ENCODE peak calls at places on chromosomes 6 and 20, in seven cellular contexts. One of them, this sample, is unnamed.

GRCh38 chr6:114084327-114084890 is 113.5 kb upstream of the HDAC2 start:
- DNase-seq in HCT116: no peak
- DNase-seq in foreskin keratinocyte: no peak
- DNase-seq in nephron progenitor cell: no peak
- DNase-seq in choroid plexus epithelial cell: no peak
- DNase-seq in astrocyte of the spinal cord: peak
- DNase-seq in stomach: no peak
- DNase-seq in this sample: no peak

GRCh38 chr20:17857639-17858449 is 110.8 kb downstream of the SNX5 start:
- DNase-seq in HCT116: no peak
- DNase-seq in foreskin keratinocyte: peak
- DNase-seq in nephron progenitor cell: no peak
- DNase-seq in choroid plexus epithelial cell: no peak
- DNase-seq in astrocyte of the spinal cord: no peak
- DNase-seq in stomach: no peak
- DNase-seq in this sample: no peak

GRCh38 chr6:150632785-150633465 is 33.2 kb downstream of the PLEKHG1 start:
- DNase-seq in HCT116: no peak
- DNase-seq in foreskin keratinocyte: no peak
- DNase-seq in nephron progenitor cell: no peak
- DNase-seq in choroid plexus epithelial cell: no peak
- DNase-seq in astrocyte of the spinal cord: no peak
- DNase-seq in stomach: no peak
- DNase-seq in this sample: no peak

GRCh38 chr6:113802779-113803178 is 54.4 kb upstream of the MARCKS start:
- DNase-seq in HCT116: no peak
- DNase-seq in foreskin keratinocyte: no peak
- DNase-seq in nephron progenitor cell: no peak
- DNase-seq in choroid plexus epithelial cell: no peak
- DNase-seq in astrocyte of the spinal cord: no peak
- DNase-seq in stomach: no peak
- DNase-seq in this sample: no peak

GRCh38 chr20:58829531-58829941 is 21.2 kb downstream of the GNAS-AS1 start:
- DNase-seq in HCT116: no peak
- DNase-seq in foreskin keratinocyte: no peak
- DNase-seq in nephron progenitor cell: no peak
- DNase-seq in choroid plexus epithelial cell: peak
- DNase-seq in astrocyte of the spinal cord: peak
- DNase-seq in stomach: no peak
- DNase-seq in this sample: no peak

GRCh38 chr6:19836799-19837510 is at the start of gene ID4:
- DNase-seq in HCT116: no peak
- DNase-seq in foreskin keratinocyte: no peak
- DNase-seq in nephron progenitor cell: peak
- DNase-seq in choroid plexus epithelial cell: peak
- DNase-seq in astrocyte of the spinal cord: peak
- DNase-seq in stomach: peak
- DNase-seq in this sample: peak

GRCh38 chr6:30061766-30062458 is 847 bp downstream of the POLR1H start:
- DNase-seq in HCT116: no peak
- DNase-seq in foreskin keratinocyte: no peak
- DNase-seq in nephron progenitor cell: peak
- DNase-seq in choroid plexus epithelial cell: peak
- DNase-seq in astrocyte of the spinal cord: peak
- DNase-seq in stomach: peak
- DNase-seq in this sample: no peak

GRCh38 chr6:51995214-51995735 is 92.1 kb downstream of the PKHD1 start:
- DNase-seq in HCT116: no peak
- DNase-seq in foreskin keratinocyte: no peak
- DNase-seq in nephron progenitor cell: no peak
- DNase-seq in choroid plexus epithelial cell: no peak
- DNase-seq in astrocyte of the spinal cord: no peak
- DNase-seq in stomach: no peak
- DNase-seq in this sample: no peak

GRCh38 chr6:13528232-13528631 is 40.8 kb upstream of the GFOD1 start:
- DNase-seq in HCT116: no peak
- DNase-seq in foreskin keratinocyte: no peak
- DNase-seq in nephron progenitor cell: no peak
- DNase-seq in choroid plexus epithelial cell: peak
- DNase-seq in astrocyte of the spinal cord: no peak
- DNase-seq in stomach: no peak
- DNase-seq in this sample: no peak
- TF ChIP-seq CTCF in HCT116: no peak
- TF ChIP-seq CTCF in foreskin keratinocyte: peak
- TF ChIP-seq CTCF in nephron progenitor cell: no peak
- TF ChIP-seq CTCF in choroid plexus epithelial cell: peak
- TF ChIP-seq CTCF in astrocyte of the spinal cord: no peak
- TF ChIP-seq CTCF in stomach: no peak
- TF ChIP-seq CTCF in this sample: no peak

DNA sequence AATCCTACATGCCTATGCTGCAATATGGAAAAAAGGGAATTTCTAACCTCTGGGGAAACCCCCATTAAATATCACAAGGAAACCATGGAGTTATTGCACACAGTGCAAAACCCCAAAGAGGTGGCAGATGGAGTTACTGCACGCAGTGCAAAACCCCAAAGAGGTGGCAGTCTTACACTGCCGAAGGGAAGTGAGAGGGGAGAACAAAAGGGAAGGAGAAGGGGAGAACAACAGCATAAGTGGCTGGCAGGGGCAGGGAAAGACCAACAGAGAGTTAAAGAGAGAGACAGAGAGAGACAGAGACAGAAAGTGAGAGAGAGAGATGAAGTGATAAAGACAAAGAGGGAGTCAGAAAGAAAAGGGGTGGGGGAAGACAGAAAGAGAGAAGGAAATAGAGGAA is 43.8 kb upstream of the EIF2S2 start:
- DNase-seq in HCT116: no peak
- DNase-seq in foreskin keratinocyte: no peak
- DNase-seq in nephron progenitor cell: no peak
- DNase-seq in choroid plexus epithelial cell: no peak
- DNase-seq in astrocyte of the spinal cord: no peak
- DNase-seq in stomach: no peak
- DNase-seq in this sample: no peak
- TF ChIP-seq CTCF in HCT116: no peak
- TF ChIP-seq CTCF in foreskin keratinocyte: no peak
- TF ChIP-seq CTCF in nephron progenitor cell: no peak
- TF ChIP-seq CTCF in choroid plexus epithelial cell: no peak
- TF ChIP-seq CTCF in astrocyte of the spinal cord: no peak
- TF ChIP-seq CTCF in stomach: no peak
- TF ChIP-seq CTCF in this sample: no peak

DNA sequence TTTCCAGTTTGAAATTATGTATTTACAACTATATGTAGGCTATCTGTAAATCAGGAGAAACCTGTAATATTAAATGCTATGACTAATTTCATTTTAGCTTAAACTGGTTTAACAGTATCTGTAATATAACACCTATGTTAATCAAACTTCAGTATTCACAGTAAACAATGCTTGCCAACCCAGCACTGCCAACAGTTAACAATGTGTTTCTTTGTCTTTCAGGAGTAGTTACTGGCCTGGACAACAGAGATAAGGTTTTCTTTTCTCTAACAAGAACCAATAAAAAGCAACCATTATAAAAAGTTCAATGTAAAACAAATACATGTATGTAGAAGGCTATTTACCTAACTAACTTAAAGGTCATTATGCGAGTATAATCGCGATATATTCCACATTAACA is 158.8 kb downstream of the CDK19 start:
- DNase-seq in HCT116: no peak
- DNase-seq in foreskin keratinocyte: no peak
- DNase-seq in nephron progenitor cell: no peak
- DNase-seq in choroid plexus epithelial cell: no peak
- DNase-seq in astrocyte of the spinal cord: no peak
- DNase-seq in stomach: peak
- DNase-seq in this sample: no peak
- TF ChIP-seq CTCF in HCT116: no peak
- TF ChIP-seq CTCF in foreskin keratinocyte: no peak
- TF ChIP-seq CTCF in nephron progenitor cell: no peak
- TF ChIP-seq CTCF in choroid plexus epithelial cell: no peak
- TF ChIP-seq CTCF in astrocyte of the spinal cord: no peak
- TF ChIP-seq CTCF in stomach: no peak
- TF ChIP-seq CTCF in this sample: no peak

DNA sequence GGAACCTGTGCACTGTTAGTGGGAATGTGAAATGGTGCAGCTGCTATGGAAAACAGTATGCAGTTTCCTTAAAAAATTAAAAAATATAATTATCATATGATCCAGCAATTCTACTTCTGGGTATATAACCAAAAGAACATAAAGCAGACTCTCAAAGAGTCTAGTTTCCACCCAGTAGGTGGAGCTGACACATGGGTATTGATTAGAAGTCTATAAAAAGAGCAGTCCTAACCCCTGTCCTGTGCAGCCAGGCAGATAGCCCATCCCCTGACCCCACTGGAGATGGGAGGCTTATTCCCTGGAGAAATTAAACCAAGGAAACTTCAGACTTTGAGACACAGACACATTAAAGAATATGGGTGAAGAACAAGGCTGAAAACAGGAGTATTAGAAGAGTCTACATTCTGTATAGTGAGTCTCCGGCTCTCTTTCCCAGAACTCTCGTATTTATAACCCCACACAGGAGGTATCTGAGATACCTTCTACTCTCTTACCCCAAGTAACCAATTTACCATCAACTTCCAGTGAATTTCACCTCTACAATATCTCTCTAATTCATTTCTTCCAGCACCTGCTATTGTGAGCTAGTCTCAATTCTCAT is 92.3 kb downstream of the SEL1L2 start:
- DNase-seq in HCT116: peak
- DNase-seq in foreskin keratinocyte: no peak
- DNase-seq in nephron progenitor cell: no peak
- DNase-seq in choroid plexus epithelial cell: no peak
- DNase-seq in astrocyte of the spinal cord: no peak
- DNase-seq in stomach: no peak
- DNase-seq in this sample: no peak
- TF ChIP-seq CTCF in HCT116: peak
- TF ChIP-seq CTCF in foreskin keratinocyte: peak
- TF ChIP-seq CTCF in nephron progenitor cell: no peak
- TF ChIP-seq CTCF in choroid plexus epithelial cell: no peak
- TF ChIP-seq CTCF in astrocyte of the spinal cord: no peak
- TF ChIP-seq CTCF in stomach: no peak
- TF ChIP-seq CTCF in this sample: no peak

GRCh38 chr6:41553405-41553999 is 7.3 kb downstream of the FOXP4 start:
- DNase-seq in HCT116: no peak
- DNase-seq in foreskin keratinocyte: no peak
- DNase-seq in nephron progenitor cell: no peak
- DNase-seq in choroid plexus epithelial cell: no peak
- DNase-seq in astrocyte of the spinal cord: no peak
- DNase-seq in stomach: no peak
- DNase-seq in this sample: no peak

GRCh38 chr6:41555326-41556300 is 9.4 kb downstream of the FOXP4 start:
- DNase-seq in HCT116: no peak
- DNase-seq in foreskin keratinocyte: no peak
- DNase-seq in nephron progenitor cell: no peak
- DNase-seq in choroid plexus epithelial cell: no peak
- DNase-seq in astrocyte of the spinal cord: no peak
- DNase-seq in stomach: no peak
- DNase-seq in this sample: no peak

GRCh38 chr6:41551086-41551702 is 5.0 kb downstream of the FOXP4 start:
- DNase-seq in HCT116: no peak
- DNase-seq in foreskin keratinocyte: no peak
- DNase-seq in nephron progenitor cell: no peak
- DNase-seq in choroid plexus epithelial cell: no peak
- DNase-seq in astrocyte of the spinal cord: no peak
- DNase-seq in stomach: peak
- DNase-seq in this sample: no peak

GRCh38 chr6:41551857-41552256 is 5.7 kb downstream of the FOXP4 start:
- DNase-seq in HCT116: no peak
- DNase-seq in foreskin keratinocyte: no peak
- DNase-seq in nephron progenitor cell: no peak
- DNase-seq in choroid plexus epithelial cell: no peak
- DNase-seq in astrocyte of the spinal cord: no peak
- DNase-seq in stomach: no peak
- DNase-seq in this sample: no peak

GRCh38 chr6:41552723-41553122 is 6.5 kb downstream of the FOXP4 start:
- DNase-seq in HCT116: no peak
- DNase-seq in foreskin keratinocyte: no peak
- DNase-seq in nephron progenitor cell: no peak
- DNase-seq in choroid plexus epithelial cell: no peak
- DNase-seq in astrocyte of the spinal cord: no peak
- DNase-seq in stomach: no peak
- DNase-seq in this sample: no peak
- TF ChIP-seq CTCF in HCT116: no peak
- TF ChIP-seq CTCF in foreskin keratinocyte: no peak
- TF ChIP-seq CTCF in nephron progenitor cell: no peak
- TF ChIP-seq CTCF in choroid plexus epithelial cell: no peak
- TF ChIP-seq CTCF in astrocyte of the spinal cord: no peak
- TF ChIP-seq CTCF in stomach: no peak
- TF ChIP-seq CTCF in this sample: no peak

DNA sequence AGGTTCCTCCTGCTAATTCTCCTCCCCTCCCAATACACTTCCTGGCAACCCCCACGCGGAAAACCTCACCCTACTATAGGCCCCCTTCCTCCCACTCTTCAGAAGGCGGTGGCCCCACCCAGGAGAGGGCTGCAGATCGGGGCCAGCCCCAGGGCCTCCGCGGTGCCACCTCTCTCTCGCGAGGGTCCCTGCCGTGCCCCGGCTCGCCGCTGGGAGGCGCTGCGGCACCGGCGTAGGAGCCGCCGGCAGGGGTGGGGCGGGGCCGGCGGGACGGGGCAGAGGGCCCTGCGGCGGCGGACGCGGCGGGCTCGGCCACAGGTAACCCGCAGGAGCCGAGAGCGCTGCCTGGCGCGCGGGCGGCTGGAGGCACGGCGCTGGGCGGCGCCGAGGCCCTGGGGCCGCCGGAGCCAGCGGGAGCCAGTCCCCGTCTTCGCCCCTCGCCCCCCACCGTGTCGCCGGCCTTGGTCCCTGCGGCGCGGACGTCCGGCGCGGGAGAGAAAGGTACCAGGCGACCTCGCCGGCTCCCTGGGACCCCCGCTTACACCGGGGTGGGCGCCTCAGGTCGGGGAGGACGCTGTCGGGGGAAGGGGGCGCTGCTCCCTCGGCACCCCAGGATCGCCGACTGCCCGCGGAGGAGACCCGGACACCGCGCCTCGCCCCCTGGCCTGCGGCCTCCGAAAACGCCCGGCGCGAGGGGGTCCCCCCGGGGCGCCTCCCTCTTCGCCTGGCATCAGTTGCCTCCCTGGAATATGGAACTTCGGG is at the start of gene ANKRD6:
- DNase-seq in HCT116: peak
- DNase-seq in foreskin keratinocyte: no peak
- DNase-seq in nephron progenitor cell: peak
- DNase-seq in choroid plexus epithelial cell: peak
- DNase-seq in astrocyte of the spinal cord: peak
- DNase-seq in stomach: peak
- DNase-seq in this sample: peak
- TF ChIP-seq CTCF in HCT116: peak
- TF ChIP-seq CTCF in foreskin keratinocyte: peak
- TF ChIP-seq CTCF in nephron progenitor cell: peak
- TF ChIP-seq CTCF in choroid plexus epithelial cell: peak
- TF ChIP-seq CTCF in astrocyte of the spinal cord: peak
- TF ChIP-seq CTCF in stomach: peak
- TF ChIP-seq CTCF in this sample: peak

GRCh38 chr6:50600280-50600679 is 113.0 kb upstream of the TFAP2D start:
- DNase-seq in HCT116: no peak
- DNase-seq in foreskin keratinocyte: no peak
- DNase-seq in nephron progenitor cell: no peak
- DNase-seq in choroid plexus epithelial cell: no peak
- DNase-seq in astrocyte of the spinal cord: no peak
- DNase-seq in stomach: no peak
- DNase-seq in this sample: no peak
- TF ChIP-seq CTCF in HCT116: no peak
- TF ChIP-seq CTCF in foreskin keratinocyte: no peak
- TF ChIP-seq CTCF in nephron progenitor cell: no peak
- TF ChIP-seq CTCF in choroid plexus epithelial cell: no peak
- TF ChIP-seq CTCF in astrocyte of the spinal cord: no peak
- TF ChIP-seq CTCF in stomach: no peak
- TF ChIP-seq CTCF in this sample: no peak

This sample was measured in mesothelial cell of epicardium.